ENCODE peak calls at places on chromosomes 11 and 22, in six cellular contexts. M, E, K, J, P and Z are unnamed samples.

GRCh38 chr11:130106381-130106780 is 36.7 kb downstream of the APLP2 start:
- DNase-seq in E (no peak), M (no peak), J (no peak), P (no peak), K (no peak), Z (no peak)

GRCh38 chr11:60860943-60861342 is 5.2 kb upstream of the PTGDR2 start:
- DNase-seq in K (no peak), J (no peak), P (no peak), E (no peak), M (no peak), Z (no peak)

GRCh38 chr11:81444306-81444705 is 1289.4 kb downstream of the FAM181B start:
- DNase-seq in M (no peak), K (no peak), P (no peak), E (no peak), J (no peak), Z (no peak)

GRCh38 chr11:10551845-10552352 is 10.9 kb upstream of the RNF141 start:
- DNase-seq in J (no peak), E (no peak), P (no peak), K (no peak), M (no peak), Z (no peak)

GRCh38 chr11:69041516-69041915 is 7.2 kb upstream of the TPCN2 start:
- DNase-seq in M (no peak), P (no peak), K (no peak), E (no peak), J (no peak), Z (no peak)

GRCh38 chr11:116192509-116193206 is 580.1 kb downstream of the BUD13 start:
- DNase-seq in M (no peak), K (no peak), J (no peak), P (no peak), E (no peak), Z (no peak)

GRCh38 chr22:24758164-24758799 is 16.2 kb downstream of the PIWIL3 start:
- DNase-seq in J (peak), M (peak), E (peak), P (peak), K (peak), Z (peak)

GRCh38 chr11:27041141-27041869 is 690 bp downstream of the BBOX1 start:
- DNase-seq in E (no peak), P (no peak), J (no peak), K (no peak), M (no peak), Z (no peak)

GRCh38 chr22:20574920-20575353 is 67.5 kb downstream of the MED15 start:
- DNase-seq in P (no peak), E (no peak), J (no peak), M (no peak), K (no peak), Z (no peak)

GRCh38 chr11:46291441-46292143 is 14.1 kb downstream of the CREB3L1 start:
- DNase-seq in J (no peak), E (no peak), M (no peak), P (no peak), K (no peak), Z (peak)

GRCh38 chr11:15603208-15603607 is 488.5 kb downstream of the INSC start:
- DNase-seq in P (no peak), M (no peak), J (no peak), E (no peak), K (no peak), Z (peak)

GRCh38 chr11:12238420-12238819 is 128.0 kb downstream of the MICAL2 start:
- DNase-seq in M (no peak), J (no peak), E (no peak), K (no peak), P (no peak), Z (no peak)

GRCh38 chr11:75200531-75200930 is 40.0 kb upstream of the TPBGL start:
- DNase-seq in M (no peak), J (no peak), P (no peak), K (no peak), E (no peak), Z (no peak)

GRCh38 chr22:27651486-27651885 is 150.1 kb downstream of the MN1 start:
- DNase-seq in M (no peak), J (no peak), E (no peak), P (no peak), K (no peak), Z (peak)

GRCh38 chr22:35070451-35071093 is 4.6 kb downstream of the ISX start:
- DNase-seq in K (no peak), M (no peak), J (no peak), E (no peak), P (no peak), Z (no peak)

GRCh38 chr11:69524291-69524882 is 42.9 kb downstream of the LINC01488 start:
- DNase-seq in J (no peak), E (no peak), K (no peak), P (no peak), M (no peak), Z (no peak)

GRCh38 chr11:33696411-33696810 is 4.2 kb downstream of the C11orf91 start:
- DNase-seq in K (no peak), P (no peak), M (no peak), E (no peak), J (no peak), Z (no peak)

GRCh38 chr11:107789767-107790166 is 68.8 kb downstream of the SLC35F2 start:
- DNase-seq in K (no peak), M (no peak), E (no peak), J (no peak), P (no peak), Z (no peak)

GRCh38 chr11:210122-210802 is 2.8 kb downstream of the RIC8A start:
- DNase-seq in K (no peak), J (no peak), M (no peak), P (peak), E (no peak), Z (peak)

GRCh38 chr11:46330887-46331652 is 16.2 kb upstream of the DGKZ start:
- DNase-seq in J (peak), P (no peak), K (no peak), M (no peak), E (no peak), Z (no peak)

GRCh38 chr11:2761131-2762030 is 61.6 kb upstream of the KCNQ1OT1 start:
- DNase-seq in J (no peak), M (no peak), E (no peak), K (no peak), P (no peak), Z (peak)

GRCh38 chr11:71248656-71249055 is 3.7 kb downstream of the SHANK2 start:
- DNase-seq in M (no peak), K (no peak), E (no peak), P (no peak), J (no peak), Z (no peak)

GRCh38 chr11:35304393-35304790 is 115.0 kb downstream of the SLC1A2 start:
- DNase-seq in J (no peak), M (no peak), K (no peak), P (peak), E (no peak), Z (no peak)

GRCh38 chr11:131943296-131943695 is 572.9 kb downstream of the NTM start:
- DNase-seq in J (no peak), E (no peak), P (no peak), K (no peak), M (no peak), Z (no peak)

GRCh38 chr11:116879789-116880402 is 42.5 kb upstream of the APOA1 start:
- DNase-seq in E (no peak), J (no peak), P (peak), M (no peak), K (peak), Z (no peak)

GRCh38 chr22:39491696-39492095 is 10.4 kb upstream of the MIEF1 start:
- DNase-seq in P (no peak), E (no peak), K (no peak), M (no peak), J (no peak), Z (no peak)